ENCODE peak calls at places on chromosomes 11 and 22, in nine cellular contexts. W is brain microvascular endothelial cell; F is fibroblast of lung; M is mammary epithelial cell; X is HepG2; H is sigmoid colon; E is CD8-positive, alpha-beta T cell; L is lung; D is BJ. I is an unnamed sample.

GRCh38 chr11:124415356-124415923 is 9.2 kb downstream of the OR8B4 start:
- DNase-seq in W (peak; percentile 7), F (peak; percentile 40), M (no peak), X (peak; percentile 37), H (no peak), E (no peak), L (no peak), D (no peak), I (no peak)

GRCh38 chr22:43401233-43401632 is 10.6 kb upstream of the MPPED1 start:
- DNase-seq in W (no peak), F (no peak), M (no peak), X (no peak), H (no peak), E (no peak), L (no peak), D (no peak), I (no peak)

GRCh38 chr11:33329705-33330329 is 72.6 kb downstream of the HIPK3 start:
- DNase-seq in W (peak; percentile 65), F (peak; percentile 62), M (peak; percentile 55), X (peak; percentile 50), H (peak; percentile 71), E (peak; percentile 58), L (no peak), D (no peak), I (peak; percentile 51)

GRCh38 chr11:67266424-67267187 is at the start of gene GRK2:
- DNase-seq in W (no peak), F (peak; percentile 39), M (no peak), X (no peak), H (peak; percentile 76), E (peak; percentile 72), L (no peak), D (no peak), I (peak; percentile 72)

GRCh38 chr11:22723257-22723656 is 56.8 kb downstream of the GAS2 start:
- DNase-seq in W (no peak), F (no peak), M (no peak), X (no peak), H (no peak), E (no peak), L (no peak), D (no peak), I (no peak)

GRCh38 chr11:131724436-131724995 is 354.1 kb downstream of the NTM start:
- DNase-seq in W (no peak), F (no peak), M (no peak), X (no peak), H (no peak), E (no peak), L (no peak), D (no peak), I (no peak)

GRCh38 chr11:73244589-73245240 is 26.6 kb downstream of the P2RY2 start:
- DNase-seq in W (no peak), F (no peak), M (no peak), X (no peak), H (peak; percentile 7), E (no peak), L (no peak), D (no peak), I (peak; percentile 30)

GRCh38 chr11:37184371-37184770 is 586.3 kb upstream of the RAG2 start:
- DNase-seq in W (no peak), F (no peak), M (no peak), X (no peak), H (no peak), E (no peak), L (no peak), D (no peak), I (no peak)

GRCh38 chr11:130874955-130875531 is 41.2 kb downstream of the SNX19 start:
- DNase-seq in W (no peak), F (no peak), M (no peak), X (no peak), H (no peak), E (no peak), L (no peak), D (no peak), I (no peak)

GRCh38 chr22:41842996-41843970 is 10.4 kb downstream of the SREBF2 start:
- DNase-seq in W (no peak), F (no peak), M (no peak), X (peak; percentile 61), H (no peak), E (no peak), L (no peak), D (no peak), I (no peak)

GRCh38 chr11:2573240-2574042 is 126.4 kb downstream of the KCNQ1OT1 start:
- DNase-seq in W (no peak), F (no peak), M (no peak), X (no peak), H (peak; percentile 56), E (no peak), L (no peak), D (no peak), I (no peak)

GRCh38 chr11:72738199-72739141 is 13.7 kb downstream of the ARAP1 start:
- DNase-seq in W (no peak), F (no peak), M (no peak), X (no peak), H (peak; percentile 75), E (no peak), L (peak; percentile 73), D (no peak), I (no peak)

GRCh38 chr11:62143727-62144126 is 19.9 kb downstream of the INCENP start:
- DNase-seq in W (no peak), F (no peak), M (no peak), X (no peak), H (no peak), E (peak; percentile 32), L (no peak), D (no peak), I (no peak)

GRCh38 chr11:126355926-126356897 is 726 bp downstream of the ST3GAL4 start:
- DNase-seq in W (no peak), F (peak; percentile 20), M (peak; percentile 67), X (peak; percentile 21), H (peak; percentile 80), E (no peak), L (no peak), D (no peak), I (peak; percentile 54)

DNA sequence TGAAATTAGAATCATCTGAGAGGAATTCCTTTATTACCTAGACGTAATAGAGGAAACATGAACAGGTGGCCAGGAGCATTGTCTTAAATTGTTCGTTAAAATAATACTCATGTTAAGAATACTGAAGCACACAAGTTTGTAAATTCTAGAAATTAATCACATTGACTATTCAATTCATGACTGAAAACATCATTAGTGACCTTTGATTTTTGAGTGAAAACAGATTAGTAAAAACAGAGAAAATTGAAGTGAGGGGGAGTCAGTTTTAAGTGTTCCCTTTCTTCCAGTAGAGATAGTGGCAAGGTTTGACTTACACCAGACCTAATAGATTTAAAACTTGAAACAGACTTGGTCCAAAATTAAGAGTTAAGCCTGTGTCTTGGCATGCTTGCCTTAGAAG is 1.4 kb downstream of the ZFP91 start:
- DNase-seq in W (no peak), F (no peak), M (no peak), X (no peak), H (no peak), E (no peak), L (no peak), D (no peak), I (no peak)
- TF ChIP-seq CTCF in W (no peak), F (no peak), M (no peak), X (no peak), H (no peak), E (no peak), L (no peak), D (no peak), I (no peak)

DNA sequence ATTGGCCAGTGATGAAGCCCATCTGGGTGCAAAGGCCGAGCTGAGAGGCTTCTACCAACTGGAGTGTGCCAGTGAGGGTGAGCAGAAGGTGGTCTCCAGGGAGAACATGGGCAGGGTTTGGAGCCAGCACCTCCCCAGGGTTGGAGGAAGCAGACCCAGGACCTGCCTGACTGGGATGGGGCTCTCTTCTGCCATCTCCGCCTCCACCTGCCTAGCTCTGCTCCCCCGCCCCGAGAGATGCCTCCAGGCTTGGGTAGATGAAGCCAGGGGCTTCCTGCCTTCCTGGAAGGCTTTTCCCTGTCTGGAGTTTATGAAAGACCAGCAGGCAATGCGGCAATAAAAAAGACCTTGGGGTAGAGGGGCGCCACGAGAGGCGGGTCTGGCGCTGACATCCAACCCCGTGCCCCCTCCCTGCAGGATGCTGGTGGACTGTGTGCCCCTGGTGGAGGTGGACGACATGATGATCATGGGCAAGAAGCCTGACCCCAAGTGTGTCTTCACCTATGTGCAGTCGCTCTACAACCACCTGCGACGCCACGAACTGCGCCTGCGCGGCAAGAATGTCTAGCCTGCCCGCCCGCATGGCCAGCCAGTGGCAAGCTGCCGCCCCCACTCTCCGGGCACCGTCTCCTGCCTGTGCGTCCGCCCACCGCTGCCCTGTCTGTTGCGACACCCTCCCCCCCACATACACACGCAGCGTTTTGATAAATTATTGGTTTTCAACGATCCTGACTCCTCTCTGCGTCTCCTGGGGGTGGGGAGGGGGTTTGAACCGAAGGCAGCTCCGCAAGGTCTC is 3.3 kb downstream of the SELENOM start:
- DNase-seq in W (no peak), F (no peak), M (no peak), X (no peak), H (peak; percentile 95), E (no peak), L (no peak), D (no peak), I (no peak)
- H3K27me3 ChIP-seq in W (no peaks in the 10 kb centered on the region), F (no peaks in the 10 kb centered on the region), M (no peaks in the 10 kb centered on the region), X (no peaks in the 10 kb centered on the region), H (no peaks in the 10 kb centered on the region), E (no peaks in the 10 kb centered on the region), L (no peaks in the 10 kb centered on the region), D (no peaks in the 10 kb centered on the region), I (no peaks in the 10 kb centered on the region)

GRCh38 chr11:58582437-58582836 is 3.6 kb downstream of the ZFP91 start:
- DNase-seq in W (no peak), F (no peak), M (no peak), X (no peak), H (no peak), E (no peak), L (no peak), D (no peak), I (no peak)
- H3K4me3 ChIP-seq in W (no peak overlapping the region), F (no peak overlapping the region), M (no peak overlapping the region), X (peak overlapping the region; percentile 41), H (no peak overlapping the region), E (no peak overlapping the region), L (no peak overlapping the region), D (no peak overlapping the region), I (no peak overlapping the region)

DNA sequence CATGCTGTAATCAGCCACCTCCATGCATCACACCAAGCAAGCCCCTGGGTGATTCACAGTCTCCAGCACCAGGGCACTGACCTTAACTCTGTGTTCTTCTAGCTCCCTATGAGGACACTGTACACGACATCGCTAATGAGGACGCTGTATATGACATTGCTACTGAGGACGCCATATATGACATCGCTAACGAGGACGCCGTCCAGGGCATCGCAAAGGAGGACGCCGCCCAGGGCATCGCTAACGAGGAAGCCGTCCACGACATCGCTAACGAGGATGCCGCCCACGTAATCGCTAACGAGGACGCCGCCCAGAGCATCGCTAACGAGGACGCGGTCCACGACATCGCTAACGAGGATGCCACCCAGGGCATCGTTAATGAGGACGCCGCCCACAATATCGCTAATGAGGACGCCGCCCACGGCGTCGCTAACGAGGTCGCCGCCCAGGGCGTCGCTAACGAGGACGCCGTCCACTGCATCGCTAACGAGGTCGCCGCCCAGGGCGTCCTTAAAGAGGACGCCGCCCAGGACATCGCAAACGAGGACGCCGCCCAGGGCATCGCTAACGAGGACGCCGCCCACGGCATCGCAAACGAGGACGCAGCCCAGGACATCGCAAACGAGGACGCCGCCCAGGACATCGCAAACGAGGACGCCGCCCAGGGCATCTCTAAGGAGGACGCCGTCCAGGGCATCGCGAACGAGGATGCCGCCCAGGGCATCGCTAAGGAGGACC is 34.5 kb upstream of the DGCR6L start:
- DNase-seq in W (no peak), F (no peak), M (no peak), X (no peak), H (no peak), E (no peak), L (no peak), D (no peak), I (no peak)
- TF ChIP-seq CTCF in W (no peak), F (no peak), M (no peak), X (no peak), H (no peak), E (no peak), L (no peak), D (no peak), I (no peak)

I was measured in Caco-2.